ENCODE peak calls at places on chromosome 22, in seven cellular contexts. T is brain microvascular endothelial cell, F is K562, C is lower leg skin, Z is fibroblast of pulmonary artery, A is coronary artery, D is GM13976. W is an unnamed sample.

GRCh38 chr22:45007247-45007945 is 2.4 kb downstream of the PHF21B start:
- DNase-seq in T (peak; percentile 2), F (peak; percentile 51), C (no peak), Z (no peak), A (no peak), D (peak; percentile 60), W (no peak)

GRCh38 chr22:35023692-35024363 is 42.1 kb upstream of the ISX start:
- DNase-seq in T (peak; percentile 14), F (peak; percentile 62), C (peak; percentile 33), Z (peak; percentile 48), A (no peak), D (peak; percentile 85), W (peak; percentile 83)

GRCh38 chr22:43399338-43399979 is 12.4 kb upstream of the MPPED1 start:
- DNase-seq in T (no peak), F (peak; percentile 80), C (no peak), Z (no peak), A (no peak), D (no peak), W (no peak)

GRCh38 chr22:44351685-44352377 is 39.1 kb upstream of the SHISAL1 start:
- DNase-seq in T (peak; percentile 88), F (no peak), C (no peak), Z (peak; percentile 92), A (no peak), D (no peak), W (no peak)

GRCh38 chr22:46072981-46073682 is 77.2 kb upstream of the PPARA start:
- DNase-seq in T (no peak), F (no peak), C (no peak), Z (no peak), A (peak; percentile 55), D (no peak), W (no peak)

GRCh38 chr22:40414838-40415505 is 44.6 kb downstream of the SGSM3 start:
- DNase-seq in T (no peak), F (no peak), C (no peak), Z (no peak), A (no peak), D (peak; percentile 57), W (no peak)

GRCh38 chr22:42630211-42630610 is 10.2 kb downstream of the ATP5MGL start:
- DNase-seq in T (no peak), F (no peak), C (no peak), Z (no peak), A (no peak), D (peak; percentile 28), W (no peak)

GRCh38 chr22:39883057-39883456 is 10.5 kb downstream of the ENTHD1 start:
- DNase-seq in T (no peak), F (no peak), C (no peak), Z (no peak), A (no peak), D (no peak), W (no peak)

GRCh38 chr22:22941831-22942510 is 54.4 kb downstream of the IGLL5 start:
- DNase-seq in T (no peak), F (no peak), C (no peak), Z (no peak), A (peak; percentile 58), D (peak; percentile 20), W (no peak)

GRCh38 chr22:33829549-33830280 is 90.6 kb downstream of the LARGE1 start:
- DNase-seq in T (no peak), F (no peak), C (no peak), Z (no peak), A (no peak), D (no peak), W (no peak)

GRCh38 chr22:45946805-45947600 is 30.0 kb downstream of the WNT7B start:
- DNase-seq in T (no peak), F (no peak), C (no peak), Z (no peak), A (no peak), D (no peak), W (no peak)

GRCh38 chr22:30648825-30649224 is 13.2 kb downstream of the SLC35E4 start:
- DNase-seq in T (no peak), F (no peak), C (no peak), Z (no peak), A (no peak), D (no peak), W (no peak)

GRCh38 chr22:47817380-47817779 is 1054.9 kb downstream of the TBC1D22A start:
- DNase-seq in T (no peak), F (no peak), C (no peak), Z (no peak), A (no peak), D (no peak), W (no peak)

GRCh38 chr22:31726692-31727091 is 23.2 kb downstream of the PRR14L start:
- DNase-seq in T (no peak), F (no peak), C (no peak), Z (no peak), A (no peak), D (no peak), W (no peak)

GRCh38 chr22:35205956-35206355 is 51.3 kb upstream of the HMGXB4 start:
- DNase-seq in T (peak; percentile 12), F (no peak), C (no peak), Z (peak; percentile 29), A (no peak), D (no peak), W (no peak)

GRCh38 chr22:21657020-21657360 is 8.8 kb upstream of the PPIL2 start:
- DNase-seq in T (no peak), F (no peak), C (no peak), Z (no peak), A (no peak), D (no peak), W (no peak)

GRCh38 chr22:35202376-35202775 is 54.9 kb upstream of the HMGXB4 start:
- DNase-seq in T (no peak), F (no peak), C (no peak), Z (no peak), A (no peak), D (no peak), W (no peak)

GRCh38 chr22:39663751-39664150 is 93.2 kb downstream of the CACNA1I start:
- DNase-seq in T (no peak), F (no peak), C (no peak), Z (no peak), A (no peak), D (no peak), W (no peak)

GRCh38 chr22:25508761-25509321 is 55.6 kb upstream of the GRK3 start:
- DNase-seq in T (no peak), F (no peak), C (no peak), Z (no peak), A (no peak), D (no peak), W (no peak)

GRCh38 chr22:25404556-25404922 is 159.9 kb upstream of the GRK3 start:
- DNase-seq in T (no peak), F (peak; percentile 24), C (no peak), Z (no peak), A (no peak), D (peak; percentile 33), W (no peak)

DNA sequence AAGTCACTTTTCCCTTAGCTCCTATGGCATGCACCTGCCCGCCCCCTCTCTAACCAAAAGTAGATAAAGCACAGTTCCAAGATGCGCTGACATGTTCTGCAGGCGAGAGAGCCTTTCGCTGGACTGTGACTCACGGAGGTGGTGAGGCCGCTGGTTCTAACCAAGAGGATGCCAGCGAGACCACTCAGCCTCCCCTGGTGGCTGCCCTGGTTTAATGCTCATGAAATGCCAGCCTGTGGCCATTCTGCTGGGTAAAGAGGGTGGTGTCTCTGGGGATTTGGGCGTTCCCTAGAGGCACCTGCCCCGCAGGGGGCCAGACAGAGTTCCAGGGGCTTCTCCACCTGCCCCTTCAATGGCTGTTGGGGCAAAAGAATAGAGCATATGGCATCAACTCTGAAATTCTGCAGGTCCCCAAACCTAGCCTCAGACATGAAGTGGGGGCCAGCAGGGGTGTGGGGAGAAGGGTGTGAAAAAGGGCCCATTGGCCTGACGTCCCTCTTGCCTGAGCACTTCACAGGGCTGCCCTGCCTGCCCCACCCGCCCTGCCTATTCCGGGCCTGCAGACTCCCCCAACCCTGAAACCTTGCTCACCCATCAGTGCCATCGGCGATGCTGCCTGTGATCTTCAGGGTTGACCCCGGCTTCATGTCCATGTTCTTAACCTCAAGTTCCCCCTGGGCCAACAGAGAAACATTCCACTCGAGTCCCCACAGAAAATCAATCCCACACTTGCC is 8.5 kb downstream of the LGALS2 start:
- DNase-seq in T (no peak), F (no peak), C (no peak), Z (no peak), A (no peak), D (no peak), W (no peak)
- TF ChIP-seq CTCF in T (peak; percentile 50), F (no peak), C (no peak), Z (peak; percentile 14), A (no peak), D (no peak), W (peak; percentile 12)

GRCh38 chr22:20204821-20205220 is 54.0 kb upstream of the CCDC188 start:
- DNase-seq in T (no peak), F (no peak), C (no peak), Z (peak; percentile 9), A (no peak), D (no peak), W (no peak)

GRCh38 chr22:20207277-20208025 is 56.6 kb upstream of the CCDC188 start:
- DNase-seq in T (no peak), F (no peak), C (no peak), Z (no peak), A (no peak), D (no peak), W (no peak)

GRCh38 chr22:20205464-20205963 is 54.7 kb upstream of the CCDC188 start:
- DNase-seq in T (no peak), F (no peak), C (no peak), Z (no peak), A (no peak), D (no peak), W (no peak)

GRCh38 chr22:20206709-20207215 is 55.9 kb upstream of the CCDC188 start:
- DNase-seq in T (peak; percentile 14), F (peak; percentile 87), C (no peak), Z (peak; percentile 8), A (no peak), D (no peak), W (peak; percentile 22)

GRCh38 chr22:20205964-20206708 is 55.3 kb upstream of the CCDC188 start:
- DNase-seq in T (peak; percentile 38), F (peak; percentile 94), C (peak; percentile 65), Z (peak; percentile 75), A (no peak), D (peak; percentile 82), W (peak; percentile 59)
- TF ChIP-seq CTCF in T (peak; percentile 35), F (no peak), C (no peak), Z (peak; percentile 2), A (no peak), D (no peak), W (no peak)

DNA sequence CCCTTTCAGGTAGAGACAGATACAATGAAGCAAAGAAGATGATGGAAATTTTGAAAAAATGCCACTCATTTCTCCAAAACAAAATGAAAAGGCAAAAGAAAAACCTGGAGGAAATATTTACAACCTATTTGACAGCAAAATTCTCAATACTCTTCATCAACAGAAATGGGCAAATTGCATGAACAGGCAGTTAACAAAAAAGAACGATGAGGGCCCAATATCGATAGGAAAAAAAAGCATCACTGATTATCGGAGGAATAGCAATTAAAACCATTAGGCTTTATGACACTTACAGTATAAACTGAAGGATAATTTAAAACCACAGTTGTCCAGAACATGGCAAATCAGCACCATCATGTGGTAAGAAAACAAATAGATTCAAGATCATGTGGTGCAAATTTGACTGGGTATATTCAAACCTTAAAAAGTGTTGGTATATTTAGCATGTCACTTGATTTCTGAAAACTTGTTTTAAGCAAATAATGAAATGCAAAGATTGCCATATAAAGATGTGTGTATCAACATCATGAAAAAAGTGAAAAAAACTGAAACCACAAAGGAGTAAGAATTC is 222.9 kb downstream of the BRD1 start:
- DNase-seq in T (no peak), F (no peak), C (no peak), Z (no peak), A (no peak), D (no peak), W (no peak)
- TF ChIP-seq CTCF in T (no peak), F (no peak), C (no peak), Z (no peak), A (no peak), D (no peak), W (no peak)

GRCh38 chr22:26890870-26891269 is 233.5 kb downstream of the MIAT start:
- DNase-seq in T (no peak), F (no peak), C (no peak), Z (no peak), A (peak; percentile 19), D (no peak), W (no peak)
- TF ChIP-seq CTCF in T (peak; percentile 17), F (no peak), C (no peak), Z (no peak), A (no peak), D (no peak), W (no peak)